ENCODE peak calls at places on chromosomes 1 and 21, in four cellular contexts. V is Calu3; W is CD8-positive, alpha-beta T cell; Y is activated T-helper 1 cell treated with anti-CD3 and anti-CD28 coated beads, Interleukin-12 subunit alpha, Interleukin-12 subunit beta, Interleukin-2, Interleukin-4 antibody, amounts not matched to agents 30 ng/mL and 10 ng/mL and 1 ng/mL, durations not matched to agents 14 hours and 24 hours and 36 hours. T is an unnamed sample.

GRCh38 chr1:156076609-156077429 is 5.4 kb downstream of the MEX3A start:
- DNase-seq in V (no peak), W (peak), Y (no peak), T (no peak)

GRCh38 chr1:197200468-197200899 is 54.0 kb upstream of the ASPM start:
- DNase-seq in V (no peak), W (no peak), Y (no peak), T (no peak)

GRCh38 chr1:169060906-169061683 is 45.4 kb upstream of the ATP1B1 start:
- DNase-seq in V (no peak), W (no peak), Y (no peak), T (peak)

GRCh38 chr21:41817228-41817627 is 50.4 kb upstream of the RIPK4 start:
- DNase-seq in V (peak), W (no peak), Y (no peak), T (no peak)

GRCh38 chr1:228082975-228083870 is 715 bp downstream of the ARF1 start:
- DNase-seq in V (peak), W (no peak), Y (peak), T (no peak)

GRCh38 chr1:198599749-198600148 is 39.1 kb upstream of the PTPRC start:
- DNase-seq in V (no peak), W (no peak), Y (no peak), T (no peak)

GRCh38 chr1:154556422-154556821 is 2.0 kb downstream of the UBE2Q1 start:
- DNase-seq in V (no peak), W (no peak), Y (no peak), T (no peak)

GRCh38 chr1:7281821-7282220 is 489.3 kb upstream of the VAMP3 start:
- DNase-seq in V (no peak), W (no peak), Y (no peak), T (no peak)

GRCh38 chr1:106907795-106908194 is 148.7 kb upstream of the PRMT6 start:
- DNase-seq in V (no peak), W (no peak), Y (no peak), T (no peak)

GRCh38 chr1:61842863-61843514 is 100.7 kb downstream of the PATJ start:
- DNase-seq in V (no peak), W (no peak), Y (no peak), T (no peak)

GRCh38 chr1:5423109-5423508 is 569.1 kb downstream of the NPHP4 start:
- DNase-seq in V (no peak), W (peak), Y (peak), T (no peak)

GRCh38 chr1:212498243-212498642 is 65.5 kb downstream of the NENF start:
- DNase-seq in V (peak), W (no peak), Y (no peak), T (no peak)

GRCh38 chr1:119626841-119627240 is 21.2 kb downstream of the ZNF697 start:
- DNase-seq in V (no peak), W (no peak), Y (no peak), T (no peak)

GRCh38 chr1:182556279-182556678 is 32.8 kb downstream of the RNASEL start:
- DNase-seq in V (no peak), W (no peak), Y (no peak), T (no peak)

GRCh38 chr1:192730206-192730605 is 78.6 kb upstream of the RGS2 start:
- DNase-seq in V (no peak), W (no peak), Y (no peak), T (no peak)

GRCh38 chr21:26845066-26845749 is at the start of gene ADAMTS1:
- DNase-seq in V (peak), W (no peak), Y (no peak), T (no peak)

GRCh38 chr21:16125274-16125673 is 395.5 kb downstream of the USP25 start:
- DNase-seq in V (no peak), W (no peak), Y (no peak), T (no peak)

GRCh38 chr21:36419996-36420395 is 34.8 kb downstream of the CHAF1B start:
- DNase-seq in V (peak), W (peak), Y (peak), T (peak)

GRCh38 chr21:43603641-43604504 is 55.4 kb downstream of the HSF2BP start:
- DNase-seq in V (no peak), W (no peak), Y (no peak), T (no peak)

GRCh38 chr1:96313216-96313615 is 408.4 kb upstream of the PTBP2 start:
- DNase-seq in V (no peak), W (no peak), Y (no peak), T (no peak)

GRCh38 chr1:6991271-6991670 is 206.0 kb downstream of the CAMTA1 start:
- DNase-seq in V (no peak), W (no peak), Y (no peak), T (no peak)

GRCh38 chr1:37020653-37021277 is 13.6 kb downstream of the GRIK3 start:
- DNase-seq in V (peak), W (no peak), Y (no peak), T (no peak)

GRCh38 chr1:95049935-95050334 is 22.8 kb downstream of the ALG14 start:
- DNase-seq in V (no peak), W (no peak), Y (no peak), T (no peak)